ENCODE peak calls at places on chromosomes 1 and 21, in four cellular contexts. P, S, W and O are unnamed samples.

GRCh38 chr1:55196433-55197035 is 18.6 kb downstream of the USP24 start:
- DNase-seq in S (peak), W (no peak), P (peak), O (no peak)

GRCh38 chr1:153220606-153221303 is 3.4 kb downstream of the PRR9 start:
- DNase-seq in P (no peak), S (no peak), W (no peak), O (no peak)

GRCh38 chr1:16281765-16282164 is 44.8 kb upstream of the CPLANE2 start:
- DNase-seq in W (no peak), S (no peak), P (no peak), O (no peak)

GRCh38 chr1:166489670-166490436 is 323.1 kb upstream of the FAM78B start:
- DNase-seq in S (no peak), W (no peak), P (peak), O (no peak)

GRCh38 chr1:193404236-193404635 is 217.8 kb upstream of the B3GALT2 start:
- DNase-seq in S (no peak), W (no peak), P (no peak), O (no peak)

GRCh38 chr1:966135-966602 is at the start of gene PLEKHN1:
- DNase-seq in W (peak), P (peak), S (peak), O (peak)

GRCh38 chr1:10178602-10179407 is 31.6 kb upstream of the KIF1B start:
- DNase-seq in S (no peak), W (no peak), P (no peak), O (no peak)

GRCh38 chr1:112146201-112146715 is 156.8 kb upstream of the KCND3 start:
- DNase-seq in P (no peak), S (no peak), W (no peak), O (no peak)

GRCh38 chr1:175765293-175765692 is 21.9 kb upstream of the TNR start:
- DNase-seq in P (no peak), W (no peak), S (no peak), O (no peak)

GRCh38 chr1:167916766-167917511 is 3.0 kb upstream of the ADCY10 start:
- DNase-seq in S (no peak), W (no peak), P (no peak), O (no peak)

GRCh38 chr1:64917907-64918306 is 48.4 kb downstream of the JAK1 start:
- DNase-seq in P (no peak), S (no peak), W (no peak), O (no peak)

GRCh38 chr1:240539031-240539430 is 72.9 kb downstream of the GREM2 start:
- DNase-seq in W (no peak), S (no peak), P (no peak), O (no peak)

GRCh38 chr1:6092211-6092610 is 46.5 kb downstream of the KCNAB2 start:
- DNase-seq in P (no peak), S (no peak), W (no peak), O (no peak)

GRCh38 chr21:15659768-15660423 is 69.9 kb upstream of the USP25 start:
- DNase-seq in P (no peak), W (no peak), S (no peak), O (no peak)

GRCh38 chr1:205676002-205676401 is 4.3 kb downstream of the SLC45A3 start:
- DNase-seq in S (peak), P (no peak), W (no peak), O (no peak)

GRCh38 chr1:233441981-233442380 is 114.5 kb downstream of the MAP3K21 start:
- DNase-seq in S (no peak), W (peak), P (no peak), O (no peak)

GRCh38 chr1:157390646-157391045 is 161.7 kb downstream of the FCRL5 start:
- DNase-seq in P (peak), S (no peak), W (peak), O (no peak)

GRCh38 chr1:96538883-96539282 is 182.7 kb upstream of the PTBP2 start:
- DNase-seq in S (no peak), W (no peak), P (peak), O (no peak)

GRCh38 chr1:41791667-41792484 is 126.8 kb downstream of the HIVEP3 start:
- DNase-seq in S (no peak), P (no peak), W (no peak), O (no peak)

GRCh38 chr1:15128520-15129313 is 24.8 kb upstream of the TMEM51 start:
- DNase-seq in W (peak), S (peak), P (peak), O (peak)

GRCh38 chr1:192803501-192803900 is 5.3 kb upstream of the RGS2 start:
- DNase-seq in W (no peak), S (no peak), P (no peak), O (no peak)

GRCh38 chr1:89725016-89725380 is 92.1 kb downstream of the LRRC8C start:
- DNase-seq in P (peak), W (peak), S (no peak), O (no peak)

GRCh38 chr1:9900142-9901043 is 9.7 kb downstream of the CTNNBIP1 start:
- DNase-seq in W (no peak), P (peak), S (no peak), O (no peak)

GRCh38 chr1:201114245-201115131 is 2.3 kb upstream of the CACNA1S start:
- DNase-seq in P (peak), W (peak), S (peak), O (peak)

GRCh38 chr1:168348146-168348709 is 67.6 kb downstream of the TBX19 start:
- DNase-seq in W (no peak), P (peak), S (no peak), O (no peak)

GRCh38 chr1:15950763-15951295 is 25.1 kb downstream of the ZBTB17 start:
- DNase-seq in S (no peak), W (peak), P (peak), O (no peak)

GRCh38 chr1:204894031-204894430 is 23.4 kb downstream of the NFASC start:
- DNase-seq in S (no peak), W (peak), P (no peak), O (no peak)

GRCh38 chr21:30102881-30103280 is 63.7 kb downstream of the CLDN17 start:
- DNase-seq in W (no peak), P (no peak), S (no peak), O (no peak)

GRCh38 chr21:43721225-43721605 is 2.3 kb downstream of the PDXK start:
- DNase-seq in P (no peak), S (no peak), W (no peak), O (no peak)

GRCh38 chr1:170415734-170416372 is 116.1 kb upstream of the GORAB start:
- DNase-seq in W (no peak), S (no peak), P (no peak), O (no peak)

GRCh38 chr1:15849775-15850449 is 2.4 kb downstream of the SPEN start:
- DNase-seq in S (peak), W (peak), P (no peak), O (peak)

GRCh38 chr1:56160916-56161315 is 418.4 kb downstream of the PLPP3 start:
- DNase-seq in S (no peak), W (no peak), P (no peak), O (no peak)

GRCh38 chr1:213530607-213531320 is 457.0 kb upstream of the PROX1 start:
- DNase-seq in P (no peak), W (no peak), S (no peak), O (no peak)

GRCh38 chr1:37661401-37661800 is 26.7 kb upstream of the RSPO1 start:
- DNase-seq in S (no peak), W (peak), P (no peak), O (no peak)

GRCh38 chr1:193729429-193729828 is 543.0 kb upstream of the B3GALT2 start:
- DNase-seq in S (no peak), P (peak), W (peak), O (no peak)

GRCh38 chr1:29245876-29246275 is 9.6 kb downstream of the PTPRU start:
- DNase-seq in P (peak), W (peak), S (peak), O (no peak)